ENCODE peak calls at places on chromosomes 1 and 21, in seven cellular contexts. P is prostate gland, X is fibroblast of lung, M is cardiac muscle cell, U is dorsolateral prefrontal cortex, V is foreskin fibroblast, G is pancreas. W is an unnamed sample.

GRCh38 chr1:95006681-95007080 is 66.1 kb downstream of the ALG14 start:
- DNase-seq in V (peak; percentile 76), P (no peak), G (no peak), U (no peak), M (no peak), X (peak; percentile 76), W (peak; percentile 78)

GRCh38 chr1:209755926-209756607 is at the start of gene TRAF3IP3:
- DNase-seq in V (no peak), U (no peak), M (no peak), P (no peak), G (no peak), X (no peak), W (no peak)

GRCh38 chr1:153343040-153343681 is 5.5 kb downstream of the PGLYRP4 start:
- DNase-seq in P (no peak), V (no peak), M (no peak), G (no peak), X (no peak), U (no peak), W (no peak)

GRCh38 chr1:9366943-9367780 is 74.5 kb downstream of the SPSB1 start:
- DNase-seq in U (no peak), M (no peak), V (no peak), P (no peak), X (no peak), G (peak; percentile 39), W (no peak)

GRCh38 chr21:38333290-38334272 is 76.8 kb downstream of the KCNJ15 start:
- DNase-seq in P (no peak), U (no peak), V (peak; percentile 31), X (peak; percentile 41), M (no peak), G (no peak), W (no peak)

GRCh38 chr1:61616830-61617229 is 108.1 kb downstream of the TM2D1 start:
- DNase-seq in M (no peak), V (no peak), G (no peak), U (no peak), X (no peak), P (no peak), W (no peak)

GRCh38 chr1:72284084-72284397 is 1.7 kb upstream of the NEGR1 start:
- DNase-seq in U (no peak), X (no peak), V (no peak), M (no peak), G (no peak), P (no peak), W (no peak)

GRCh38 chr1:196403803-196404690 is 204.2 kb downstream of the KCNT2 start:
- DNase-seq in P (no peak), V (no peak), X (no peak), M (no peak), G (no peak), U (no peak), W (no peak)

GRCh38 chr1:226443439-226443838 is 35.5 kb upstream of the PARP1 start:
- DNase-seq in X (peak; percentile 20), M (no peak), U (no peak), P (no peak), V (peak; percentile 65), G (no peak), W (no peak)

GRCh38 chr1:168512864-168513595 is 30.8 kb downstream of the XCL2 start:
- DNase-seq in P (no peak), G (no peak), U (no peak), X (no peak), V (no peak), M (peak; percentile 94), W (no peak)

GRCh38 chr1:162689745-162690671 is 57.7 kb downstream of the DDR2 start:
- DNase-seq in U (no peak), M (no peak), V (peak; percentile 57), P (no peak), X (no peak), G (no peak), W (no peak)

GRCh38 chr1:44422161-44422560 is 17.1 kb downstream of the RNF220 start:
- DNase-seq in P (no peak), G (no peak), V (no peak), U (no peak), X (no peak), M (no peak), W (no peak)

DNA sequence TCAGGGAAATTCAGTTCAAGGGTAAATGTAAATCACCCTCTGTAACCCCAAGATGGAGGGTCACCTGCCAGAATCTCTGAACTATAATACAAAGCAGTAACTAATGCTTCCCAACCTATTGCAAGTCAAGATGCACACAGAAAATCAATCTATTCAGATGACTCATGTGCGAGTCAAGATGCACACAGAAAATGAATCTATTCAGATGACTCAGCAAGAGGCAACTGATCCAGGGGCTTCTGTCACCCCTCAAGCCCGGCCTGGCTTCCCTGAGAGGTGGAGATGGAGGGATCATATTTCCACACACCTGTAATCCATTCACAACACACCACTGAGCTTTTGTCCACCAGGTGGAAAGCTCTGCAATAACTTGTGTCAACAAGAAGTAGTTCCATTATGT is 17.4 kb upstream of the HIVEP3 start:
- DNase-seq in V (peak; percentile 72), X (peak; percentile 34), G (no peak), P (no peak), M (no peak), U (no peak), W (no peak)
- TF ChIP-seq CTCF in V (no peak), X (no peak), G (no peak), P (no peak), M (no peak), U (no peak), W (no peak)

GRCh38 chr1:154992721-154993571 is 440 bp upstream of the LENEP start:
- DNase-seq in P (no peak), V (peak; percentile 69), G (no peak), X (peak; percentile 59), U (peak; percentile 15), M (no peak), W (no peak)
- TF ChIP-seq CTCF in P (no peak), V (peak; percentile 13), G (no peak), X (peak; percentile 40), U (no peak), M (peak; percentile 27), W (peak; percentile 20)

DNA sequence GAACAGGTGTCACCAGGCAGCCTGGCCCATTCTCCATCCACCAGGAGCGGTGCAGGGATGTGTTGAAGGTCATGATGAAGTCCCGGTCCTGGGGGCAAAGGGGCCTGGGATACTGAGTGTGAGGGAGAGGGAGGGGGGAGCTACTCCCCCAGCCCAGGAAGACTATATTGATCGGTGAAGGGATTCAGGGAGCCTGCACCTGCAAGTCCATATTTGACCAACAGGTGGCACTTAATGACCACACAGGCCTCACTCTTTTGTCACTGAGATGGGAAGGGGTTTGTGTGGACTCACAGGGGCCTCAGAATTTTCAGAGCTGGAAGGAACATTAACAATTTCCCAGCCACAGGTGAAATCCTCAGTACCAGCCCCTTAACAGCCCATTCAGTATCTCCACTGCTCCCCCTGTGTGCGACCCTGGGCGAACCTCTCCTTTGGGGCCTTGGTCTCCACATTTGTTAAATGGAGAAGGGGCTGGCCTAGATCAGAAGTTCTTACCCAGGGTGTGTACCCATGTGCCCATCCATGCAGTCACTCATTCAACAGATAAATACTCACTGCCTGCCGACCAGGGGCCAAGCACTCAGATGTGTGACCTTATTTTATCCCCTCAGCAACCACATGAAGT is 55.6 kb downstream of the NKAIN1 start:
- DNase-seq in V (peak; percentile 64), G (no peak), U (peak; percentile 54), X (peak; percentile 52), M (peak; percentile 73), P (peak; percentile 38), W (no peak)
- TF ChIP-seq CTCF in V (peak; percentile 75), G (peak; percentile 67), U (peak; percentile 92), X (peak; percentile 82), M (peak; percentile 84), P (peak; percentile 78), W (peak; percentile 86)

GRCh38 chr21:36990508-36991205 is 15.8 kb upstream of the RIPPLY3 start:
- DNase-seq in U (no peak), P (no peak), X (no peak), G (no peak), V (no peak), M (no peak), W (no peak)

GRCh38 chr21:36989699-36990507 is 16.6 kb upstream of the RIPPLY3 start:
- DNase-seq in G (peak; percentile 98), U (peak; percentile 91), M (peak; percentile 96), X (peak; percentile 93), P (peak; percentile 88), V (peak; percentile 98), W (peak; percentile 43)

GRCh38 chr21:36999131-36999898 is 7.2 kb upstream of the RIPPLY3 start:
- DNase-seq in X (no peak), V (no peak), U (no peak), G (no peak), M (no peak), P (no peak), W (no peak)

GRCh38 chr21:36992671-36993070 is 13.8 kb upstream of the RIPPLY3 start:
- DNase-seq in G (no peak), U (no peak), X (no peak), M (no peak), P (no peak), V (no peak), W (no peak)

GRCh38 chr21:36994501-36995189 is 11.9 kb upstream of the RIPPLY3 start:
- DNase-seq in V (peak; percentile 20), G (no peak), U (no peak), M (no peak), X (peak; percentile 15), P (no peak), W (no peak)
- TF ChIP-seq CTCF in V (no peak), G (no peak), U (no peak), M (peak; percentile 16), X (peak; percentile 17), P (no peak), W (no peak)

W was measured in HFF-Myc.